ENCODE peak calls at places on chromosomes 1 and 21, in eight cellular contexts. One of them, this sample, is unnamed. For H4K20me1, the result is how much of the 10 kb centered on the place peaks cover.

GRCh38 chr1:33363470-33363861 is 42.6 kb upstream of the A3GALT2 start:
- DNase-seq in IMR-90: no peak
- DNase-seq in neural progenitor cell: peak
- DNase-seq in fibroblast of lung: no peak
- DNase-seq in OCI-LY7: no peak
- DNase-seq in hepatocyte: no peak
- DNase-seq in DND-41: no peak
- DNase-seq in endothelial cell of umbilical vein: no peak
- DNase-seq in this sample: no peak

GRCh38 chr1:172855841-172856382 is 194.8 kb downstream of the TNFSF18 start:
- DNase-seq in IMR-90: no peak
- DNase-seq in neural progenitor cell: no peak
- DNase-seq in fibroblast of lung: no peak
- DNase-seq in OCI-LY7: no peak
- DNase-seq in hepatocyte: no peak
- DNase-seq in DND-41: no peak
- DNase-seq in endothelial cell of umbilical vein: no peak
- DNase-seq in this sample: no peak

GRCh38 chr1:22971161-22972062 is 1.3 kb downstream of the LACTBL1 start:
- DNase-seq in IMR-90: peak
- DNase-seq in neural progenitor cell: no peak
- DNase-seq in fibroblast of lung: peak
- DNase-seq in OCI-LY7: no peak
- DNase-seq in hepatocyte: peak
- DNase-seq in DND-41: no peak
- DNase-seq in endothelial cell of umbilical vein: no peak
- DNase-seq in this sample: peak

GRCh38 chr1:233959971-233960710 is 55.7 kb downstream of the SLC35F3 start:
- DNase-seq in IMR-90: no peak
- DNase-seq in neural progenitor cell: no peak
- DNase-seq in fibroblast of lung: no peak
- DNase-seq in OCI-LY7: no peak
- DNase-seq in hepatocyte: no peak
- DNase-seq in DND-41: no peak
- DNase-seq in endothelial cell of umbilical vein: no peak
- DNase-seq in this sample: no peak

GRCh38 chr1:45643978-45644377 is 20.1 kb upstream of the CCDC17 start:
- DNase-seq in IMR-90: no peak
- DNase-seq in neural progenitor cell: no peak
- DNase-seq in fibroblast of lung: no peak
- DNase-seq in OCI-LY7: peak
- DNase-seq in hepatocyte: peak
- DNase-seq in DND-41: no peak
- DNase-seq in endothelial cell of umbilical vein: no peak
- DNase-seq in this sample: no peak

GRCh38 chr1:37947364-37947763 is 511 bp upstream of the INPP5B start:
- DNase-seq in IMR-90: no peak
- DNase-seq in neural progenitor cell: no peak
- DNase-seq in fibroblast of lung: no peak
- DNase-seq in OCI-LY7: peak
- DNase-seq in hepatocyte: no peak
- DNase-seq in DND-41: no peak
- DNase-seq in endothelial cell of umbilical vein: no peak
- DNase-seq in this sample: no peak

GRCh38 chr1:77273891-77274290 is 7.9 kb upstream of the AK5 start:
- DNase-seq in IMR-90: peak
- DNase-seq in neural progenitor cell: no peak
- DNase-seq in fibroblast of lung: no peak
- DNase-seq in OCI-LY7: no peak
- DNase-seq in hepatocyte: no peak
- DNase-seq in DND-41: no peak
- DNase-seq in endothelial cell of umbilical vein: no peak
- DNase-seq in this sample: no peak

GRCh38 chr1:246319111-246319510 is 188.0 kb downstream of the SMYD3 start:
- DNase-seq in IMR-90: peak
- DNase-seq in neural progenitor cell: no peak
- DNase-seq in fibroblast of lung: no peak
- DNase-seq in OCI-LY7: no peak
- DNase-seq in hepatocyte: no peak
- DNase-seq in DND-41: no peak
- DNase-seq in endothelial cell of umbilical vein: no peak
- DNase-seq in this sample: no peak

GRCh38 chr21:27480841-27481261 is 514.0 kb upstream of the ADAMTS5 start:
- DNase-seq in IMR-90: peak
- DNase-seq in neural progenitor cell: no peak
- DNase-seq in fibroblast of lung: peak
- DNase-seq in OCI-LY7: no peak
- DNase-seq in hepatocyte: no peak
- DNase-seq in DND-41: peak
- DNase-seq in endothelial cell of umbilical vein: no peak
- DNase-seq in this sample: peak

GRCh38 chr1:6420594-6421042 is 899 bp upstream of the HES2 start:
- DNase-seq in IMR-90: no peak
- DNase-seq in neural progenitor cell: peak
- DNase-seq in fibroblast of lung: no peak
- DNase-seq in OCI-LY7: no peak
- DNase-seq in hepatocyte: no peak
- DNase-seq in DND-41: no peak
- DNase-seq in endothelial cell of umbilical vein: no peak
- DNase-seq in this sample: no peak

GRCh38 chr21:15592271-15592860 is 137.4 kb upstream of the USP25 start:
- DNase-seq in IMR-90: peak
- DNase-seq in neural progenitor cell: peak
- DNase-seq in fibroblast of lung: peak
- DNase-seq in OCI-LY7: peak
- DNase-seq in hepatocyte: peak
- DNase-seq in DND-41: peak
- DNase-seq in endothelial cell of umbilical vein: peak
- DNase-seq in this sample: peak

GRCh38 chr1:220895412-220895946 is 16.2 kb downstream of the HLX start:
- DNase-seq in IMR-90: no peak
- DNase-seq in neural progenitor cell: peak
- DNase-seq in fibroblast of lung: no peak
- DNase-seq in OCI-LY7: no peak
- DNase-seq in hepatocyte: no peak
- DNase-seq in DND-41: no peak
- DNase-seq in endothelial cell of umbilical vein: no peak
- DNase-seq in this sample: no peak

GRCh38 chr1:227604446-227604845 is 41.1 kb downstream of the ZNF678 start:
- DNase-seq in IMR-90: no peak
- DNase-seq in neural progenitor cell: no peak
- DNase-seq in fibroblast of lung: peak
- DNase-seq in OCI-LY7: no peak
- DNase-seq in hepatocyte: no peak
- DNase-seq in DND-41: no peak
- DNase-seq in endothelial cell of umbilical vein: no peak
- DNase-seq in this sample: peak

GRCh38 chr1:218498061-218498938 is 153.2 kb downstream of the TGFB2 start:
- DNase-seq in IMR-90: peak
- DNase-seq in neural progenitor cell: no peak
- DNase-seq in fibroblast of lung: peak
- DNase-seq in OCI-LY7: no peak
- DNase-seq in hepatocyte: no peak
- DNase-seq in DND-41: no peak
- DNase-seq in endothelial cell of umbilical vein: peak
- DNase-seq in this sample: peak

GRCh38 chr1:203278087-203278884 is 27.0 kb upstream of the BTG2 start:
- DNase-seq in IMR-90: peak
- DNase-seq in neural progenitor cell: peak
- DNase-seq in fibroblast of lung: peak
- DNase-seq in OCI-LY7: peak
- DNase-seq in hepatocyte: peak
- DNase-seq in DND-41: no peak
- DNase-seq in endothelial cell of umbilical vein: peak
- DNase-seq in this sample: peak

GRCh38 chr21:15754640-15755039 is 24.9 kb downstream of the USP25 start:
- DNase-seq in IMR-90: peak
- DNase-seq in neural progenitor cell: no peak
- DNase-seq in fibroblast of lung: peak
- DNase-seq in OCI-LY7: no peak
- DNase-seq in hepatocyte: peak
- DNase-seq in DND-41: no peak
- DNase-seq in endothelial cell of umbilical vein: peak
- DNase-seq in this sample: peak

GRCh38 chr1:199700551-199700950 is 327.0 kb upstream of the NR5A2 start:
- DNase-seq in IMR-90: no peak
- DNase-seq in neural progenitor cell: no peak
- DNase-seq in fibroblast of lung: no peak
- DNase-seq in OCI-LY7: no peak
- DNase-seq in hepatocyte: no peak
- DNase-seq in DND-41: no peak
- DNase-seq in endothelial cell of umbilical vein: no peak
- DNase-seq in this sample: no peak

GRCh38 chr1:35726814-35727433 is 8.2 kb upstream of the C1orf216 start:
- DNase-seq in IMR-90: peak
- DNase-seq in neural progenitor cell: peak
- DNase-seq in fibroblast of lung: peak
- DNase-seq in OCI-LY7: peak
- DNase-seq in hepatocyte: peak
- DNase-seq in DND-41: peak
- DNase-seq in endothelial cell of umbilical vein: peak
- DNase-seq in this sample: peak

GRCh38 chr1:233945573-233945972 is 41.1 kb downstream of the SLC35F3 start:
- DNase-seq in IMR-90: no peak
- DNase-seq in neural progenitor cell: no peak
- DNase-seq in fibroblast of lung: peak
- DNase-seq in OCI-LY7: no peak
- DNase-seq in hepatocyte: no peak
- DNase-seq in DND-41: no peak
- DNase-seq in endothelial cell of umbilical vein: no peak
- DNase-seq in this sample: peak

GRCh38 chr1:100892554-100892953 is 2.1 kb downstream of the EXTL2 start:
- DNase-seq in IMR-90: no peak
- DNase-seq in neural progenitor cell: no peak
- DNase-seq in fibroblast of lung: no peak
- DNase-seq in OCI-LY7: no peak
- DNase-seq in hepatocyte: no peak
- DNase-seq in DND-41: no peak
- DNase-seq in endothelial cell of umbilical vein: no peak
- DNase-seq in this sample: no peak

GRCh38 chr1:20123696-20124450 is 4.5 kb upstream of the PLA2G2D start:
- DNase-seq in IMR-90: no peak
- DNase-seq in neural progenitor cell: no peak
- DNase-seq in fibroblast of lung: peak
- DNase-seq in OCI-LY7: peak
- DNase-seq in hepatocyte: no peak
- DNase-seq in DND-41: no peak
- DNase-seq in endothelial cell of umbilical vein: no peak
- DNase-seq in this sample: peak

GRCh38 chr1:30899577-30900389 is 8.8 kb downstream of the SDC3 start:
- DNase-seq in IMR-90: no peak
- DNase-seq in neural progenitor cell: no peak
- DNase-seq in fibroblast of lung: no peak
- DNase-seq in OCI-LY7: no peak
- DNase-seq in hepatocyte: no peak
- DNase-seq in DND-41: no peak
- DNase-seq in endothelial cell of umbilical vein: no peak
- DNase-seq in this sample: no peak
- H4K20me1 ChIP-seq in IMR-90: half or more
- H4K20me1 ChIP-seq in neural progenitor cell: under half
- H4K20me1 ChIP-seq in fibroblast of lung: under half
- H4K20me1 ChIP-seq in OCI-LY7: under half
- H4K20me1 ChIP-seq in hepatocyte: under half
- H4K20me1 ChIP-seq in DND-41: under half
- H4K20me1 ChIP-seq in endothelial cell of umbilical vein: under half
- H4K20me1 ChIP-seq in this sample: half or more

GRCh38 chr1:207029991-207030521 is 2.5 kb downstream of the C1orf116 start:
- DNase-seq in IMR-90: no peak
- DNase-seq in neural progenitor cell: no peak
- DNase-seq in fibroblast of lung: no peak
- DNase-seq in OCI-LY7: no peak
- DNase-seq in hepatocyte: no peak
- DNase-seq in DND-41: no peak
- DNase-seq in endothelial cell of umbilical vein: no peak
- DNase-seq in this sample: no peak
- H3K4me3 ChIP-seq in IMR-90: no peak
- H3K4me3 ChIP-seq in neural progenitor cell: no peak
- H3K4me3 ChIP-seq in fibroblast of lung: no peak
- H3K4me3 ChIP-seq in OCI-LY7: no peak
- H3K4me3 ChIP-seq in hepatocyte: no peak
- H3K4me3 ChIP-seq in DND-41: no peak
- H3K4me3 ChIP-seq in endothelial cell of umbilical vein: no peak
- H3K4me3 ChIP-seq in this sample: no peak

DNA sequence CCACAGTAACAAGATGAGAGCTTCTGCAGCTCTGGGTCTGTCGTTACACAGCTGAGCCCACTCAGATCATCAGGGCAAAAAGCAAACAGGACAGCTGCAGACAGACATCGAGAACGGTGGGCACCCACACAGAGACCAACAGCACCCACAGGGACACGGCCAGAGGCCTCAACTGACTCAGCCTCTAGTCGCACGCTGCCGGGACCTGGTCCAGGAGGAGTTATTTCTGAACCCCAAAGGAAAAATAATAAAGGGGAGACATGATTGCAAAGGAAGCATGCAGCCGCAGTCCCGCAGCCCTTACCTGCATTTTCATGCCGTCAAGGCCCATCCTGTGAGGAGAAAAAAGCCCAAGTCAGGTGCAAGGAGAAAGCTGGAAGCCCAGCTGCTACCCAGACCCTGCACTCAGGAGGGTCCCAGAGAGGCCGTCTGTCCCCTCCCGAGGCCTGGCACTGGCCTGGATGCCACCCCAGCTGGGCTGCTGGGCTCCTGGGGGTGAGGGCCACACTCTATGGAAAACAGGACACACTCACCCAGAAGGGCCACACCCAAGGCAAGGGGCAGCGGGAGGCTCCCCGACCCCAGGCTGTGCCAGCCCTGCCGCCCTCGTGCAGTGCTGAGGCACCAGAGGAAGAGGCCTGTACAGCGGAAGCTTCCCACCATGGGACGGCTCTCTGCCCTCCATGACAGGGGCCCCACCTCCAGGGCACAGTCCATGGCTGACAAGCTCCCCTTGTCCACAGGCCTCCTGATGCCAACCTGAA is 15.7 kb downstream of the LSS start:
- DNase-seq in IMR-90: no peak
- DNase-seq in neural progenitor cell: no peak
- DNase-seq in fibroblast of lung: no peak
- DNase-seq in OCI-LY7: no peak
- DNase-seq in hepatocyte: no peak
- DNase-seq in DND-41: no peak
- DNase-seq in endothelial cell of umbilical vein: no peak
- DNase-seq in this sample: no peak
- H4K20me1 ChIP-seq in IMR-90: under half
- H4K20me1 ChIP-seq in neural progenitor cell: under half
- H4K20me1 ChIP-seq in fibroblast of lung: under half
- H4K20me1 ChIP-seq in OCI-LY7: under half
- H4K20me1 ChIP-seq in hepatocyte: under half
- H4K20me1 ChIP-seq in DND-41: under half
- H4K20me1 ChIP-seq in endothelial cell of umbilical vein: under half
- H4K20me1 ChIP-seq in this sample: half or more

GRCh38 chr1:28371011-28371378 is 1.5 kb downstream of the PHACTR4 start:
- DNase-seq in IMR-90: no peak
- DNase-seq in neural progenitor cell: no peak
- DNase-seq in fibroblast of lung: no peak
- DNase-seq in OCI-LY7: no peak
- DNase-seq in hepatocyte: no peak
- DNase-seq in DND-41: no peak
- DNase-seq in endothelial cell of umbilical vein: no peak
- DNase-seq in this sample: no peak
- H3K4me3 ChIP-seq in IMR-90: peak
- H3K4me3 ChIP-seq in neural progenitor cell: peak
- H3K4me3 ChIP-seq in fibroblast of lung: peak
- H3K4me3 ChIP-seq in OCI-LY7: peak
- H3K4me3 ChIP-seq in hepatocyte: peak
- H3K4me3 ChIP-seq in DND-41: peak
- H3K4me3 ChIP-seq in endothelial cell of umbilical vein: no peak
- H3K4me3 ChIP-seq in this sample: peak